ENCODE peak calls at places on chromosomes 1 and 21, in ten cellular contexts. M, X, T, U, J, O, R, E, C and D are unnamed samples.
A peak's percentile ranks its signal among the peaks of the same experiment; 100 is the strongest.

GRCh38 chr1:10056599-10056987 is 23.8 kb downstream of the UBE4B start:
- DNase-seq in U (no peak), R (no peak), O (no peak), J (no peak), M (no peak), T (no peak), E (no peak), C (no peak), X (no peak), D (no peak)

GRCh38 chr1:208967334-208967733 is 616.2 kb upstream of the CAMK1G start:
- DNase-seq in U (no peak), X (no peak), E (no peak), M (no peak), J (no peak), R (no peak), O (no peak), C (no peak), T (no peak), D (no peak)

GRCh38 chr21:29893687-29894086 is 46.1 kb downstream of the GRIK1 start:
- DNase-seq in U (no peak), E (no peak), T (no peak), M (no peak), R (no peak), O (no peak), X (no peak), J (no peak), C (no peak), D (no peak)

GRCh38 chr1:219792337-219793021 is 135.9 kb downstream of the SLC30A10 start:
- DNase-seq in T (no peak), U (no peak), X (no peak), J (no peak), O (no peak), M (peak; percentile 88), R (no peak), E (peak; percentile 76), C (no peak), D (no peak)

GRCh38 chr1:213759359-213760181 is 228.2 kb upstream of the PROX1 start:
- DNase-seq in J (no peak), X (no peak), U (no peak), R (no peak), O (no peak), E (no peak), T (no peak), C (no peak), M (no peak), D (no peak)

GRCh38 chr1:65230741-65231439 is 78.5 kb upstream of the DNAJC6 start:
- DNase-seq in J (no peak), R (no peak), T (no peak), E (no peak), M (no peak), X (no peak), U (no peak), C (no peak), O (no peak), D (no peak)

GRCh38 chr1:204434116-204434755 is 22.6 kb upstream of the PPP1R15B start:
- DNase-seq in J (no peak), C (no peak), M (no peak), T (no peak), X (no peak), U (no peak), E (no peak), R (no peak), O (no peak), D (no peak)

GRCh38 chr1:204190212-204191211 is 5.8 kb downstream of the KISS1 start:
- DNase-seq in E (peak; percentile 58), X (no peak), C (no peak), U (peak; percentile 40), O (no peak), J (no peak), M (peak; percentile 60), R (no peak), T (peak; percentile 83), D (peak; percentile 73)

GRCh38 chr21:15966216-15966615 is 236.4 kb downstream of the USP25 start:
- DNase-seq in O (no peak), M (no peak), J (no peak), R (no peak), E (no peak), U (no peak), C (no peak), T (peak; percentile 28), X (no peak), D (no peak)

GRCh38 chr1:194181845-194182244 is 995.4 kb upstream of the B3GALT2 start:
- DNase-seq in E (no peak), T (no peak), M (no peak), R (no peak), C (no peak), J (no peak), U (no peak), X (no peak), O (no peak), D (no peak)

GRCh38 chr1:111989531-111990025 is at the start of gene KCND3:
- DNase-seq in X (no peak), M (peak; percentile 41), E (peak; percentile 29), J (no peak), C (peak; percentile 65), O (peak; percentile 66), U (no peak), T (peak; percentile 77), R (peak; percentile 63), D (peak; percentile 79)

GRCh38 chr1:21620461-21620860 is 48.7 kb downstream of the RAP1GAP start:
- DNase-seq in X (no peak), E (no peak), U (no peak), T (peak; percentile 76), J (no peak), M (no peak), C (no peak), O (no peak), R (no peak), D (no peak)

GRCh38 chr1:6912507-6912906 is 127.3 kb downstream of the CAMTA1 start:
- DNase-seq in X (no peak), R (no peak), C (no peak), E (no peak), T (no peak), J (no peak), M (no peak), U (no peak), O (no peak), D (no peak)

GRCh38 chr1:13792429-13792828 is 92.4 kb downstream of the PRDM2 start:
- DNase-seq in T (no peak), M (peak; percentile 85), C (no peak), X (no peak), U (no peak), O (no peak), J (no peak), R (no peak), E (peak; percentile 43), D (no peak)

GRCh38 chr1:61395156-61395555 is 312.8 kb downstream of the NFIA start:
- DNase-seq in C (no peak), T (no peak), U (no peak), J (no peak), X (no peak), O (no peak), R (no peak), E (peak; percentile 59), M (no peak), D (no peak)

GRCh38 chr1:15501208-15502032 is 22.6 kb downstream of the CASP9 start:
- DNase-seq in E (peak; percentile 65), J (peak; percentile 28), X (peak; percentile 30), C (peak; percentile 79), R (peak; percentile 61), T (peak; percentile 85), O (peak; percentile 86), M (peak; percentile 46), U (no peak), D (peak; percentile 85)

GRCh38 chr1:218673170-218673569 is 328.0 kb downstream of the TGFB2 start:
- DNase-seq in J (no peak), U (no peak), X (no peak), E (no peak), C (no peak), R (no peak), T (no peak), M (no peak), O (no peak), D (no peak)

GRCh38 chr1:53134961-53135734 is 7.3 kb downstream of the SLC1A7 start:
- DNase-seq in X (no peak), M (no peak), E (no peak), U (no peak), R (no peak), T (peak; percentile 74), O (no peak), J (no peak), C (no peak), D (peak; percentile 52)

GRCh38 chr1:221419513-221420088 is 322.3 kb downstream of the DUSP10 start:
- DNase-seq in U (no peak), T (no peak), E (peak; percentile 45), X (no peak), C (no peak), O (no peak), J (no peak), R (no peak), M (peak; percentile 67), D (no peak)

GRCh38 chr1:26695417-26696190 is at the start of gene ARID1A:
- DNase-seq in C (peak; percentile 90), J (no peak), E (peak; percentile 98), M (peak; percentile 97), T (peak; percentile 84), U (peak; percentile 95), O (peak; percentile 99), X (peak; percentile 94), R (peak; percentile 96), D (peak; percentile 99)

GRCh38 chr1:42211224-42211623 is 46.7 kb upstream of the GUCA2A start:
- DNase-seq in U (no peak), C (no peak), O (no peak), R (no peak), T (no peak), J (no peak), E (no peak), M (peak; percentile 28), X (no peak), D (no peak)

GRCh38 chr1:5725406-5725805 is 266.8 kb downstream of the NPHP4 start:
- DNase-seq in M (no peak), R (no peak), C (no peak), T (no peak), U (no peak), E (no peak), O (no peak), X (no peak), J (no peak), D (peak; percentile 47)

GRCh38 chr1:169906938-169907337 is 13.2 kb upstream of the SCYL3 start:
- DNase-seq in X (no peak), M (peak; percentile 29), U (no peak), C (no peak), J (no peak), R (no peak), T (no peak), O (no peak), E (peak; percentile 34), D (no peak)

GRCh38 chr1:203985676-203986075 is 87.2 kb upstream of the SOX13 start:
- DNase-seq in R (no peak), E (no peak), M (no peak), J (no peak), X (no peak), C (no peak), U (no peak), O (no peak), T (no peak), D (no peak)

GRCh38 chr21:32329776-32330175 is 31.1 kb downstream of the MRAP start:
- DNase-seq in E (no peak), J (no peak), M (peak; percentile 68), U (no peak), T (no peak), O (no peak), X (no peak), C (no peak), R (no peak), D (no peak)

GRCh38 chr1:145758575-145758974 is 39.3 kb downstream of the CD160 start:
- DNase-seq in O (no peak), C (no peak), U (no peak), R (no peak), X (no peak), J (no peak), M (no peak), E (no peak), T (no peak), D (no peak)

GRCh38 chr1:116242741-116243140 is 130.3 kb upstream of the ATP1A1 start:
- DNase-seq in E (no peak), U (no peak), J (no peak), T (no peak), O (no peak), X (no peak), R (no peak), M (no peak), C (no peak), D (no peak)

GRCh38 chr1:2312196-2312588 is 79.2 kb downstream of the MORN1 start:
- DNase-seq in O (no peak), J (no peak), U (no peak), X (no peak), M (no peak), T (no peak), R (no peak), C (no peak), E (no peak), D (peak; percentile 83)